ENCODE peak calls at places on chromosomes 4 and X, in five cellular contexts. One of them, this sample, is unnamed.
A peak's percentile ranks its signal among the peaks of the same experiment; 100 is the strongest.

GRCh38 chrX:50913520-50913919 is 3.0 kb downstream of the BMP15 start:
- DNase-seq in myocyte: no peak
- DNase-seq in NCI-H2029: no peak
- DNase-seq in RKO: no peak
- DNase-seq in iris pigment epithelial cell: no peak
- DNase-seq in this sample: no peak

GRCh38 chr4:76803522-76803921 is 94.4 kb downstream of the SOWAHB start:
- DNase-seq in myocyte: peak; percentile 56
- DNase-seq in NCI-H2029: no peak
- DNase-seq in RKO: peak; percentile 14
- DNase-seq in iris pigment epithelial cell: peak; percentile 91
- DNase-seq in this sample: no peak

GRCh38 chrX:45850775-45851433 is 650.2 kb upstream of the DIPK2B start:
- DNase-seq in myocyte: peak; percentile 52
- DNase-seq in NCI-H2029: no peak
- DNase-seq in RKO: peak; percentile 52
- DNase-seq in iris pigment epithelial cell: peak; percentile 56
- DNase-seq in this sample: peak; percentile 30

GRCh38 chr4:123430031-123430430 is 33.4 kb downstream of the SPRY1 start:
- DNase-seq in myocyte: no peak
- DNase-seq in NCI-H2029: no peak
- DNase-seq in RKO: no peak
- DNase-seq in iris pigment epithelial cell: no peak
- DNase-seq in this sample: no peak

GRCh38 chrX:47502591-47503222 is 19.7 kb upstream of the ZNF41 start:
- DNase-seq in myocyte: no peak
- DNase-seq in NCI-H2029: no peak
- DNase-seq in RKO: no peak
- DNase-seq in iris pigment epithelial cell: peak; percentile 67
- DNase-seq in this sample: no peak

GRCh38 chr4:6592804-6593563 is 18.0 kb downstream of the MAN2B2 start:
- DNase-seq in myocyte: no peak
- DNase-seq in NCI-H2029: no peak
- DNase-seq in RKO: no peak
- DNase-seq in iris pigment epithelial cell: no peak
- DNase-seq in this sample: no peak

GRCh38 chr4:56217383-56217890 is 169.9 kb downstream of the AASDH start:
- DNase-seq in myocyte: no peak
- DNase-seq in NCI-H2029: no peak
- DNase-seq in RKO: no peak
- DNase-seq in iris pigment epithelial cell: no peak
- DNase-seq in this sample: no peak

GRCh38 chr4:32140636-32141035 is 1420.5 kb downstream of the PCDH7 start:
- DNase-seq in myocyte: peak; percentile 16
- DNase-seq in NCI-H2029: no peak
- DNase-seq in RKO: peak; percentile 37
- DNase-seq in iris pigment epithelial cell: peak; percentile 80
- DNase-seq in this sample: no peak

GRCh38 chrX:2697306-2697705 is 6.2 kb downstream of the CD99 start:
- DNase-seq in myocyte: no peak
- DNase-seq in NCI-H2029: no peak
- DNase-seq in RKO: no peak
- DNase-seq in iris pigment epithelial cell: no peak
- DNase-seq in this sample: no peak

This sample was measured in H9.